ENCODE peak calls at places on chromosomes 12 and 14, in ten cellular contexts. One of them, this sample, is unnamed.

GRCh38 chr12:4346931-4347330 is 25.9 kb downstream of the TIGAR start:
- DNase-seq in nucleus accumbens: no peak
- DNase-seq in activated CD4-positive, CD25-positive, alpha-beta regulatory T cell: no peak
- DNase-seq in H9: no peak
- DNase-seq in psoas muscle: no peak
- DNase-seq in hepatic stellate cell: no peak
- DNase-seq in stimulated activated CD4-positive, alpha-beta T cell treated with anti-CD3 and anti-CD28 coated beads, Interleukin-4, amount 100 ng/mL, for 24 hours: no peak
- DNase-seq in dorsolateral prefrontal cortex: no peak
- DNase-seq in amniotic stem cell: no peak
- DNase-seq in SJSA1: no peak
- DNase-seq in this sample: no peak

GRCh38 chr12:80624986-80625530 is 82.4 kb upstream of the MYF6 start:
- DNase-seq in hepatic stellate cell: no peak
- DNase-seq in dorsolateral prefrontal cortex: no peak
- DNase-seq in H9: no peak
- DNase-seq in amniotic stem cell: no peak
- DNase-seq in stimulated activated CD4-positive, alpha-beta T cell treated with anti-CD3 and anti-CD28 coated beads, Interleukin-4, amount 100 ng/mL, for 24 hours: no peak
- DNase-seq in SJSA1: no peak
- DNase-seq in nucleus accumbens: no peak
- DNase-seq in activated CD4-positive, CD25-positive, alpha-beta regulatory T cell: no peak
- DNase-seq in psoas muscle: no peak
- DNase-seq in this sample: no peak

GRCh38 chr12:59283012-59283411 is 312.8 kb upstream of the SLC16A7 start:
- DNase-seq in SJSA1: no peak
- DNase-seq in amniotic stem cell: no peak
- DNase-seq in nucleus accumbens: no peak
- DNase-seq in psoas muscle: no peak
- DNase-seq in stimulated activated CD4-positive, alpha-beta T cell treated with anti-CD3 and anti-CD28 coated beads, Interleukin-4, amount 100 ng/mL, for 24 hours: no peak
- DNase-seq in H9: peak; percentile 53
- DNase-seq in hepatic stellate cell: no peak
- DNase-seq in activated CD4-positive, CD25-positive, alpha-beta regulatory T cell: no peak
- DNase-seq in dorsolateral prefrontal cortex: no peak
- DNase-seq in this sample: no peak

GRCh38 chr12:229441-230191 is 15.7 kb upstream of the SLC6A12 start:
- DNase-seq in activated CD4-positive, CD25-positive, alpha-beta regulatory T cell: no peak
- DNase-seq in SJSA1: peak; percentile 34
- DNase-seq in stimulated activated CD4-positive, alpha-beta T cell treated with anti-CD3 and anti-CD28 coated beads, Interleukin-4, amount 100 ng/mL, for 24 hours: no peak
- DNase-seq in psoas muscle: no peak
- DNase-seq in H9: peak; percentile 28
- DNase-seq in hepatic stellate cell: no peak
- DNase-seq in amniotic stem cell: no peak
- DNase-seq in nucleus accumbens: no peak
- DNase-seq in dorsolateral prefrontal cortex: no peak
- DNase-seq in this sample: no peak

GRCh38 chr12:46702581-46703344 is 123.0 kb downstream of the SLC38A4 start:
- DNase-seq in activated CD4-positive, CD25-positive, alpha-beta regulatory T cell: no peak
- DNase-seq in dorsolateral prefrontal cortex: no peak
- DNase-seq in hepatic stellate cell: no peak
- DNase-seq in amniotic stem cell: no peak
- DNase-seq in psoas muscle: no peak
- DNase-seq in SJSA1: no peak
- DNase-seq in stimulated activated CD4-positive, alpha-beta T cell treated with anti-CD3 and anti-CD28 coated beads, Interleukin-4, amount 100 ng/mL, for 24 hours: no peak
- DNase-seq in H9: no peak
- DNase-seq in nucleus accumbens: no peak
- DNase-seq in this sample: peak; percentile 19

GRCh38 chr14:28777773-28778606 is 11.4 kb downstream of the FOXG1 start:
- DNase-seq in SJSA1: no peak
- DNase-seq in psoas muscle: no peak
- DNase-seq in nucleus accumbens: no peak
- DNase-seq in amniotic stem cell: no peak
- DNase-seq in activated CD4-positive, CD25-positive, alpha-beta regulatory T cell: no peak
- DNase-seq in hepatic stellate cell: no peak
- DNase-seq in stimulated activated CD4-positive, alpha-beta T cell treated with anti-CD3 and anti-CD28 coated beads, Interleukin-4, amount 100 ng/mL, for 24 hours: no peak
- DNase-seq in dorsolateral prefrontal cortex: no peak
- DNase-seq in H9: peak; percentile 49
- DNase-seq in this sample: no peak

GRCh38 chr12:132176920-132177551 is 32.8 kb downstream of the NOC4L start:
- DNase-seq in activated CD4-positive, CD25-positive, alpha-beta regulatory T cell: no peak
- DNase-seq in psoas muscle: peak; percentile 8
- DNase-seq in H9: no peak
- DNase-seq in stimulated activated CD4-positive, alpha-beta T cell treated with anti-CD3 and anti-CD28 coated beads, Interleukin-4, amount 100 ng/mL, for 24 hours: no peak
- DNase-seq in dorsolateral prefrontal cortex: no peak
- DNase-seq in amniotic stem cell: no peak
- DNase-seq in SJSA1: no peak
- DNase-seq in nucleus accumbens: no peak
- DNase-seq in hepatic stellate cell: no peak
- DNase-seq in this sample: no peak

GRCh38 chr14:100528962-100529560 is 58.2 kb downstream of the BEGAIN start:
- DNase-seq in stimulated activated CD4-positive, alpha-beta T cell treated with anti-CD3 and anti-CD28 coated beads, Interleukin-4, amount 100 ng/mL, for 24 hours: no peak
- DNase-seq in activated CD4-positive, CD25-positive, alpha-beta regulatory T cell: no peak
- DNase-seq in hepatic stellate cell: no peak
- DNase-seq in dorsolateral prefrontal cortex: no peak
- DNase-seq in nucleus accumbens: no peak
- DNase-seq in psoas muscle: no peak
- DNase-seq in amniotic stem cell: no peak
- DNase-seq in SJSA1: no peak
- DNase-seq in H9: peak; percentile 22
- DNase-seq in this sample: no peak

GRCh38 chr12:12338528-12339168 is 11.4 kb downstream of the MANSC1 start:
- DNase-seq in SJSA1: no peak
- DNase-seq in activated CD4-positive, CD25-positive, alpha-beta regulatory T cell: no peak
- DNase-seq in H9: no peak
- DNase-seq in dorsolateral prefrontal cortex: no peak
- DNase-seq in stimulated activated CD4-positive, alpha-beta T cell treated with anti-CD3 and anti-CD28 coated beads, Interleukin-4, amount 100 ng/mL, for 24 hours: no peak
- DNase-seq in nucleus accumbens: no peak
- DNase-seq in hepatic stellate cell: no peak
- DNase-seq in psoas muscle: no peak
- DNase-seq in amniotic stem cell: no peak
- DNase-seq in this sample: no peak

GRCh38 chr14:26709019-26709418 is 111.2 kb upstream of the NOVA1 start:
- DNase-seq in SJSA1: no peak
- DNase-seq in hepatic stellate cell: no peak
- DNase-seq in activated CD4-positive, CD25-positive, alpha-beta regulatory T cell: no peak
- DNase-seq in amniotic stem cell: no peak
- DNase-seq in psoas muscle: no peak
- DNase-seq in H9: no peak
- DNase-seq in stimulated activated CD4-positive, alpha-beta T cell treated with anti-CD3 and anti-CD28 coated beads, Interleukin-4, amount 100 ng/mL, for 24 hours: no peak
- DNase-seq in nucleus accumbens: no peak
- DNase-seq in dorsolateral prefrontal cortex: no peak
- DNase-seq in this sample: no peak

GRCh38 chr14:104389326-104390220 is 190.0 kb upstream of the C14orf180 start:
- DNase-seq in nucleus accumbens: no peak
- DNase-seq in SJSA1: peak; percentile 37
- DNase-seq in dorsolateral prefrontal cortex: peak; percentile 3
- DNase-seq in amniotic stem cell: no peak
- DNase-seq in hepatic stellate cell: no peak
- DNase-seq in H9: peak; percentile 19
- DNase-seq in psoas muscle: no peak
- DNase-seq in stimulated activated CD4-positive, alpha-beta T cell treated with anti-CD3 and anti-CD28 coated beads, Interleukin-4, amount 100 ng/mL, for 24 hours: no peak
- DNase-seq in activated CD4-positive, CD25-positive, alpha-beta regulatory T cell: no peak
- DNase-seq in this sample: no peak

GRCh38 chr14:23079716-23080115 is 15.2 kb downstream of the ACIN1 start:
- DNase-seq in activated CD4-positive, CD25-positive, alpha-beta regulatory T cell: no peak
- DNase-seq in nucleus accumbens: no peak
- DNase-seq in H9: no peak
- DNase-seq in psoas muscle: no peak
- DNase-seq in dorsolateral prefrontal cortex: no peak
- DNase-seq in SJSA1: no peak
- DNase-seq in amniotic stem cell: no peak
- DNase-seq in hepatic stellate cell: no peak
- DNase-seq in stimulated activated CD4-positive, alpha-beta T cell treated with anti-CD3 and anti-CD28 coated beads, Interleukin-4, amount 100 ng/mL, for 24 hours: no peak
- DNase-seq in this sample: no peak

GRCh38 chr12:60980558-60980957 is 1279.6 kb upstream of the USP15 start:
- DNase-seq in nucleus accumbens: no peak
- DNase-seq in psoas muscle: no peak
- DNase-seq in SJSA1: no peak
- DNase-seq in stimulated activated CD4-positive, alpha-beta T cell treated with anti-CD3 and anti-CD28 coated beads, Interleukin-4, amount 100 ng/mL, for 24 hours: no peak
- DNase-seq in activated CD4-positive, CD25-positive, alpha-beta regulatory T cell: no peak
- DNase-seq in hepatic stellate cell: no peak
- DNase-seq in amniotic stem cell: no peak
- DNase-seq in H9: no peak
- DNase-seq in dorsolateral prefrontal cortex: no peak
- DNase-seq in this sample: no peak

GRCh38 chr12:64461634-64462414 is 9.9 kb downstream of the TBK1 start:
- DNase-seq in psoas muscle: no peak
- DNase-seq in activated CD4-positive, CD25-positive, alpha-beta regulatory T cell: no peak
- DNase-seq in dorsolateral prefrontal cortex: peak; percentile 39
- DNase-seq in stimulated activated CD4-positive, alpha-beta T cell treated with anti-CD3 and anti-CD28 coated beads, Interleukin-4, amount 100 ng/mL, for 24 hours: no peak
- DNase-seq in H9: no peak
- DNase-seq in SJSA1: peak; percentile 73
- DNase-seq in nucleus accumbens: no peak
- DNase-seq in amniotic stem cell: peak; percentile 43
- DNase-seq in hepatic stellate cell: peak; percentile 43
- DNase-seq in this sample: no peak

GRCh38 chr12:96242597-96242996 is 48.4 kb downstream of the ELK3 start:
- DNase-seq in stimulated activated CD4-positive, alpha-beta T cell treated with anti-CD3 and anti-CD28 coated beads, Interleukin-4, amount 100 ng/mL, for 24 hours: no peak
- DNase-seq in H9: no peak
- DNase-seq in activated CD4-positive, CD25-positive, alpha-beta regulatory T cell: no peak
- DNase-seq in SJSA1: no peak
- DNase-seq in nucleus accumbens: no peak
- DNase-seq in amniotic stem cell: no peak
- DNase-seq in dorsolateral prefrontal cortex: no peak
- DNase-seq in hepatic stellate cell: no peak
- DNase-seq in psoas muscle: no peak
- DNase-seq in this sample: no peak

GRCh38 chr14:104119119-104119699 is 19.2 kb upstream of the KIF26A start:
- DNase-seq in amniotic stem cell: no peak
- DNase-seq in SJSA1: no peak
- DNase-seq in dorsolateral prefrontal cortex: no peak
- DNase-seq in activated CD4-positive, CD25-positive, alpha-beta regulatory T cell: no peak
- DNase-seq in nucleus accumbens: no peak
- DNase-seq in H9: peak; percentile 31
- DNase-seq in psoas muscle: no peak
- DNase-seq in stimulated activated CD4-positive, alpha-beta T cell treated with anti-CD3 and anti-CD28 coated beads, Interleukin-4, amount 100 ng/mL, for 24 hours: no peak
- DNase-seq in hepatic stellate cell: no peak
- DNase-seq in this sample: no peak

GRCh38 chr14:62420853-62421252 is 624.4 kb downstream of the KCNH5 start:
- DNase-seq in SJSA1: no peak
- DNase-seq in psoas muscle: no peak
- DNase-seq in nucleus accumbens: no peak
- DNase-seq in amniotic stem cell: no peak
- DNase-seq in hepatic stellate cell: no peak
- DNase-seq in dorsolateral prefrontal cortex: no peak
- DNase-seq in activated CD4-positive, CD25-positive, alpha-beta regulatory T cell: no peak
- DNase-seq in H9: no peak
- DNase-seq in stimulated activated CD4-positive, alpha-beta T cell treated with anti-CD3 and anti-CD28 coated beads, Interleukin-4, amount 100 ng/mL, for 24 hours: no peak
- DNase-seq in this sample: no peak